ENCODE peak calls at places on chromosome 5, in five cellular contexts. U is heart left ventricle, N is mammary epithelial cell, Z is GM23338, P is adrenal gland. G is an unnamed sample. For H3K4me1 and H3K36me3, the result is how much of the 10 kb centered on the place peaks cover.

GRCh38 chr5:41009228-41009627 is 61.9 kb downstream of the MROH2B start:
- DNase-seq in N (peak), P (peak), Z (no peak), U (no peak), G (no peak)

GRCh38 chr5:151066920-151067319 is 13.9 kb downstream of the TNIP1 start:
- DNase-seq in N (no peak), U (no peak), P (no peak), Z (no peak), G (no peak)

GRCh38 chr5:145345883-145346282 is 489.3 kb downstream of the PRELID2 start:
- DNase-seq in P (no peak), Z (no peak), N (no peak), U (no peak), G (no peak)

GRCh38 chr5:10601246-10602030 is 37.6 kb downstream of the ANKRD33B start:
- DNase-seq in P (peak), U (peak), Z (no peak), N (peak), G (peak)

GRCh38 chr5:74281191-74281590 is 359.3 kb downstream of the ENC1 start:
- DNase-seq in P (no peak), N (no peak), U (no peak), Z (no peak), G (no peak)

GRCh38 chr5:117955831-117956230 is 1032.5 kb downstream of the DTWD2 start:
- DNase-seq in U (no peak), Z (no peak), P (no peak), N (no peak), G (no peak)

GRCh38 chr5:54148062-54148461 is 162.3 kb downstream of the ARL15 start:
- DNase-seq in U (no peak), Z (no peak), P (no peak), N (no peak), G (no peak)

GRCh38 chr5:52878671-52879070 is 91.0 kb downstream of the ITGA1 start:
- DNase-seq in Z (no peak), U (no peak), N (peak), P (no peak), G (no peak)

GRCh38 chr5:110034076-110034475 is 344.3 kb downstream of the MAN2A1 start:
- DNase-seq in U (no peak), N (no peak), P (no peak), Z (no peak), G (no peak)

GRCh38 chr5:123874600-123875201 is 362.7 kb downstream of the CSNK1G3 start:
- DNase-seq in P (no peak), N (no peak), Z (peak), U (no peak), G (no peak)

GRCh38 chr5:142475102-142475501 is 150.3 kb upstream of the SPRY4 start:
- DNase-seq in P (no peak), Z (peak), N (no peak), U (no peak), G (no peak)

GRCh38 chr5:169354921-169355320 is 54.0 kb upstream of the SLIT3 start:
- DNase-seq in N (peak), P (no peak), Z (no peak), U (no peak), G (no peak)

GRCh38 chr5:140734354-140734753 is 34.1 kb downstream of the ZMAT2 start:
- DNase-seq in Z (no peak), N (no peak), P (no peak), U (peak), G (no peak)

GRCh38 chr5:105849701-105850100 is 1821.0 kb downstream of the EFNA5 start:
- DNase-seq in Z (no peak), U (no peak), N (no peak), P (no peak), G (no peak)

GRCh38 chr5:146675700-146676099 is 159.7 kb upstream of the GPR151 start:
- DNase-seq in P (no peak), U (no peak), N (no peak), Z (no peak), G (no peak)

GRCh38 chr5:116612431-116612830 is 37.8 kb upstream of the SEMA6A start:
- DNase-seq in Z (no peak), N (no peak), U (no peak), P (no peak), G (no peak)

GRCh38 chr5:124995451-124995850 is 249.0 kb upstream of the ZNF608 start:
- DNase-seq in P (no peak), N (no peak), Z (no peak), U (no peak), G (no peak)

GRCh38 chr5:148826082-148826971 is at the start of gene ADRB2:
- DNase-seq in U (peak), Z (peak), P (peak), N (peak), G (peak)
- H3K4me1 ChIP-seq in U (under half), Z (under half), P (under half), N (under half), G (under half)

DNA sequence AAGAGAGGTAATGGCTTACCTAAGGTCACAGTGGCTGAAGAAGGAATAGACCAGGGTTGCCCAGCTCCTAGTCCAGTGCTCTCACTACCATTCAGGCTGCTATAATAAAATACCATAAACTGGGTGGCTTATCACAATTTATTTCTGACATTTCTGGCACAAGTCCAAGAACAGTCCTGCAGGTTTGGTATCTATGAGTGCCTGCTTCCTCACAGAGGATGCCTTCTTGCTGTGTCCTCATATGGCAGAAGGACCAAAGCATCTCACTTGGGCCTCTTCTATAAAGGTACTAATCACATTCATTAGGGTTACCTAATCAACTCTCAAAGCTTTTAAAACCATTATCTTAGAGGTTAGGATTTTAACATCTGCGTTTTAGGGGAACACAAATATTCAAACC is 17.2 kb downstream of the STARD4 start:
- DNase-seq in N (no peak), P (no peak), U (no peak), Z (no peak), G (no peak)
- H3K36me3 ChIP-seq in N (under half), P (under half), U (under half), Z (under half), G (under half)

DNA sequence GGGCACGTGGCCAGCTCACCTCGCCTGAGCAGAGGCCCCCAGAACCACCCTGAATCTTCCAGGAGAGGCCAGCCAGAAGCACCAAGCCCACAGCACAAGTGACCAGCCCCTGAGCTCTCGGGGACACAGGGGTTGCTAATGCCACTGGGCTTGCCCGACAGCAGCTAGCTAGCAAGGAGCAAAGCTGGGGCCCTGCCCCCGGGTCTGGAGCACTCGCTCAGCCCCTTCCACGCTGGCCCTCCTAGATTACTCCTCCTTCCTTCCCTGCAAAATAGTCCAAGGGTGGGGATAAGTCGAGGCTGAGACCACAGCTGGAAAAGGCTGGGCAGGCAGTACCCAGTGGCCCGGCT is 74.0 kb downstream of the ADAMTS2 start:
- DNase-seq in U (no peak), P (no peak), N (no peak), Z (no peak), G (no peak)
- H3K4me1 ChIP-seq in U (half or more), P (under half), N (under half), Z (under half), G (under half)

GRCh38 chr5:75361310-75361709 is 24.3 kb downstream of the HMGCR start:
- DNase-seq in U (no peak), Z (no peak), N (no peak), P (no peak), G (no peak)
- H3K36me3 ChIP-seq in U (half or more), Z (half or more), N (half or more), P (under half), G (under half)

GRCh38 chr5:77428033-77428432 is 64.1 kb downstream of the WDR41 start:
- DNase-seq in Z (no peak), U (no peak), P (no peak), N (no peak), G (no peak)
- H3K4me1 ChIP-seq in Z (under half), U (under half), P (under half), N (under half), G (under half)

DNA sequence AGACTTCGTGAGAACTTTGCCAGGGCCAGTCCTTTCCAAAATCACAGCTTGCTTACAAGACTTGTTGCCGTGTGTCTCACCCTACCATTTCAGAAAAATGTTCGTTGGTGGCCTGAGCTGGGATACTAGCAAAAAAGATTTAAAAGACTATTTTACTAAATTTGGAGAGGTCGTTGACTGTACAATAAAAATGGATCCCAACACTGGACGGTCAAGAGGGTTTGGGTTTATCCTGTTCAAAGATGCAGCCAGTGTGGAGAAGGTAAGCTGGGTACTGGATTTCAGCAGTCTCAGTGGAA is 1.4 kb downstream of the HNRNPAB start:
- DNase-seq in P (no peak), N (no peak), Z (no peak), U (no peak), G (no peak)
- H3K36me3 ChIP-seq in P (under half), N (under half), Z (half or more), U (half or more), G (under half)

GRCh38 chr5:68257207-68257606 is 41.7 kb downstream of the PIK3R1 start:
- DNase-seq in U (no peak), N (no peak), P (no peak), Z (no peak), G (no peak)

GRCh38 chr5:68258531-68258930 is 43.0 kb downstream of the PIK3R1 start:
- DNase-seq in N (no peak), Z (no peak), P (no peak), U (no peak), G (no peak)

GRCh38 chr5:68260455-68260854 is 44.9 kb downstream of the PIK3R1 start:
- DNase-seq in N (no peak), P (no peak), Z (no peak), U (no peak), G (no peak)

GRCh38 chr5:68261174-68262021 is 45.8 kb downstream of the PIK3R1 start:
- DNase-seq in P (no peak), N (no peak), U (no peak), Z (no peak), G (no peak)

DNA sequence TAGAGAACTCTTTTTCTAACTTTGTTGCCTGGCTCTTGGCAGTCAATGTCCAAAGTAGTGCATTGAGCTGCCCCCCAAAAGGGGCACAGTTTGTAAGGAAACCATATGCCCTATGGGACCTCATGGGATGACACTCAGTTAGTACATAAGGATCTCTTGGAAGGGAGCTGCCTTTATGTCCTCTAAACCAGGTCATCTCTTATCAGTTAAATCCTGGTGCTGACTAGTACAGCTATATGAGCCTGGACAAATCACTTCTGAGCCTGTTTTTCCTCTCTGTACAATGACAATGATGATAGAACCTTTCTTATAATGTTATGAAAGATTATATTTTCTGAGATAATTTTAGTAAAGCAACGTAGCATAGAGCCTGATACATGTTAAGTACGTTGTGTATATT is 44.1 kb downstream of the PIK3R1 start:
- DNase-seq in N (no peak), U (no peak), Z (no peak), P (no peak), G (no peak)
- H3K4me1 ChIP-seq in N (under half), U (half or more), Z (under half), P (half or more), G (under half)

DNA sequence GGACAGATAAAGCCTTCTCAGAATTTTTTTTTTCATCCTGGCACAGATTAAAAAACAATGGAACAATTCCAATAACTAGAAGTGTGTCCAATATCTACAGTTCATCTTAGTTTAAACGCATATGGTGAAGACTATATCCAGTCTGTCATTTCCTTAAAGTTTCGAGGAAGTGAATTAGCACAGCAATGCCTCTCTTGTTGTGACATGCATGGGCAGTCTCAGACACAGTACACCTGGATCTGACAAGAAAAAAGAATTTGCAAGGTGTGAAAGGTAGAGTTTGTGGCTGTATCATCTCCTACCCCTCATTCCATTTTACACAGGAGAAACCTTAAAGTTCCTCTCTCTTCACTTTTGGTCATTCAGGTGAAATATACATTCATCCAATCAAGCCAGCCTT is 100.6 kb upstream of the ADAMTS19 start:
- DNase-seq in P (no peak), Z (no peak), U (no peak), N (peak), G (no peak)
- H3K36me3 ChIP-seq in P (under half), Z (under half), U (under half), N (under half), G (under half)

G was measured in Peyer's patch.